ENCODE peak calls at places on chromosomes 11 and 22, in eight cellular contexts. One of them, this sample, is unnamed.

GRCh38 chr11:31620434-31620833 is 110.9 kb downstream of the ELP4 start:
- DNase-seq in endodermal cell: no peak
- DNase-seq in A549: no peak
- DNase-seq in thoracic aorta: no peak
- DNase-seq in HCT116: no peak
- DNase-seq in heart right ventricle: no peak
- DNase-seq in fibroblast of lung: no peak
- DNase-seq in IMR-90: no peak
- DNase-seq in this sample: no peak

GRCh38 chr22:39808087-39808486 is 85.5 kb downstream of the ENTHD1 start:
- DNase-seq in heart right ventricle: no peak
- DNase-seq in IMR-90: peak
- DNase-seq in thoracic aorta: no peak
- DNase-seq in fibroblast of lung: no peak
- DNase-seq in HCT116: peak
- DNase-seq in A549: peak
- DNase-seq in endodermal cell: peak
- DNase-seq in this sample: no peak

GRCh38 chr11:44573333-44573732 is 7.9 kb downstream of the CD82 start:
- DNase-seq in fibroblast of lung: peak
- DNase-seq in heart right ventricle: no peak
- DNase-seq in thoracic aorta: no peak
- DNase-seq in A549: no peak
- DNase-seq in IMR-90: peak
- DNase-seq in HCT116: no peak
- DNase-seq in endodermal cell: no peak
- DNase-seq in this sample: no peak

GRCh38 chr11:134579709-134580634 is 167.9 kb upstream of the B3GAT1 start:
- DNase-seq in endodermal cell: peak
- DNase-seq in thoracic aorta: no peak
- DNase-seq in IMR-90: no peak
- DNase-seq in HCT116: no peak
- DNase-seq in A549: no peak
- DNase-seq in fibroblast of lung: no peak
- DNase-seq in heart right ventricle: no peak
- DNase-seq in this sample: peak

GRCh38 chr11:112467721-112468120 is 207.1 kb upstream of the PLET1 start:
- DNase-seq in thoracic aorta: no peak
- DNase-seq in HCT116: no peak
- DNase-seq in fibroblast of lung: no peak
- DNase-seq in heart right ventricle: no peak
- DNase-seq in A549: no peak
- DNase-seq in IMR-90: no peak
- DNase-seq in endodermal cell: no peak
- DNase-seq in this sample: no peak

GRCh38 chr11:6468712-6469495 is 4.8 kb downstream of the TRIM3 start:
- DNase-seq in HCT116: peak
- DNase-seq in A549: peak
- DNase-seq in thoracic aorta: peak
- DNase-seq in heart right ventricle: peak
- DNase-seq in IMR-90: peak
- DNase-seq in fibroblast of lung: peak
- DNase-seq in endodermal cell: peak
- DNase-seq in this sample: peak

GRCh38 chr11:64095286-64095825 is 59.6 kb downstream of the FLRT1 start:
- DNase-seq in thoracic aorta: no peak
- DNase-seq in endodermal cell: no peak
- DNase-seq in fibroblast of lung: no peak
- DNase-seq in heart right ventricle: no peak
- DNase-seq in HCT116: no peak
- DNase-seq in IMR-90: peak
- DNase-seq in A549: no peak
- DNase-seq in this sample: no peak

GRCh38 chr11:6733326-6734030 is 38.3 kb downstream of the OR2AG2 start:
- DNase-seq in heart right ventricle: no peak
- DNase-seq in A549: no peak
- DNase-seq in fibroblast of lung: no peak
- DNase-seq in endodermal cell: no peak
- DNase-seq in thoracic aorta: no peak
- DNase-seq in IMR-90: no peak
- DNase-seq in HCT116: no peak
- DNase-seq in this sample: no peak

GRCh38 chr11:76700177-76701100 is 29.9 kb upstream of the LRRC32 start:
- DNase-seq in IMR-90: peak
- DNase-seq in heart right ventricle: no peak
- DNase-seq in A549: peak
- DNase-seq in thoracic aorta: no peak
- DNase-seq in endodermal cell: no peak
- DNase-seq in fibroblast of lung: peak
- DNase-seq in HCT116: peak
- DNase-seq in this sample: peak

GRCh38 chr22:48616656-48617055 is 1211.0 kb downstream of the BRD1 start:
- DNase-seq in endodermal cell: no peak
- DNase-seq in thoracic aorta: no peak
- DNase-seq in heart right ventricle: no peak
- DNase-seq in IMR-90: no peak
- DNase-seq in HCT116: no peak
- DNase-seq in fibroblast of lung: no peak
- DNase-seq in A549: no peak
- DNase-seq in this sample: no peak

GRCh38 chr11:72088076-72088806 is 7.6 kb downstream of the LRRC51 start:
- DNase-seq in thoracic aorta: no peak
- DNase-seq in A549: no peak
- DNase-seq in IMR-90: no peak
- DNase-seq in fibroblast of lung: no peak
- DNase-seq in heart right ventricle: no peak
- DNase-seq in HCT116: no peak
- DNase-seq in endodermal cell: peak
- DNase-seq in this sample: no peak

GRCh38 chr22:38766076-38766777 is 10.4 kb upstream of the SUN2 start:
- DNase-seq in A549: peak
- DNase-seq in thoracic aorta: no peak
- DNase-seq in HCT116: peak
- DNase-seq in heart right ventricle: no peak
- DNase-seq in IMR-90: peak
- DNase-seq in fibroblast of lung: peak
- DNase-seq in endodermal cell: peak
- DNase-seq in this sample: peak

GRCh38 chr11:121652982-121653381 is 200.2 kb upstream of the SORL1-AS1 start:
- DNase-seq in IMR-90: no peak
- DNase-seq in thoracic aorta: no peak
- DNase-seq in endodermal cell: no peak
- DNase-seq in HCT116: no peak
- DNase-seq in fibroblast of lung: peak
- DNase-seq in heart right ventricle: no peak
- DNase-seq in A549: no peak
- DNase-seq in this sample: no peak

GRCh38 chr11:128881221-128881620 is 9.9 kb upstream of the KCNJ5 start:
- DNase-seq in thoracic aorta: no peak
- DNase-seq in fibroblast of lung: no peak
- DNase-seq in HCT116: no peak
- DNase-seq in endodermal cell: no peak
- DNase-seq in A549: no peak
- DNase-seq in IMR-90: no peak
- DNase-seq in heart right ventricle: no peak
- DNase-seq in this sample: no peak

GRCh38 chr11:94781822-94782221 is 13.7 kb downstream of the AMOTL1 start:
- DNase-seq in fibroblast of lung: peak
- DNase-seq in heart right ventricle: no peak
- DNase-seq in endodermal cell: no peak
- DNase-seq in HCT116: no peak
- DNase-seq in A549: no peak
- DNase-seq in IMR-90: peak
- DNase-seq in thoracic aorta: no peak
- DNase-seq in this sample: no peak

GRCh38 chr11:118998822-118999221 is 884 bp downstream of the CENATAC start:
- DNase-seq in A549: peak
- DNase-seq in endodermal cell: peak
- DNase-seq in thoracic aorta: no peak
- DNase-seq in HCT116: peak
- DNase-seq in fibroblast of lung: peak
- DNase-seq in heart right ventricle: no peak
- DNase-seq in IMR-90: peak
- DNase-seq in this sample: peak

GRCh38 chr11:64580387-64580786 is 10.6 kb upstream of the SLC22A12 start:
- DNase-seq in A549: no peak
- DNase-seq in thoracic aorta: no peak
- DNase-seq in IMR-90: no peak
- DNase-seq in heart right ventricle: no peak
- DNase-seq in HCT116: no peak
- DNase-seq in endodermal cell: no peak
- DNase-seq in fibroblast of lung: peak
- DNase-seq in this sample: no peak

GRCh38 chr22:47634342-47634741 is 871.9 kb downstream of the TBC1D22A start:
- DNase-seq in A549: no peak
- DNase-seq in IMR-90: no peak
- DNase-seq in endodermal cell: no peak
- DNase-seq in thoracic aorta: no peak
- DNase-seq in heart right ventricle: no peak
- DNase-seq in HCT116: no peak
- DNase-seq in fibroblast of lung: no peak
- DNase-seq in this sample: no peak

GRCh38 chr11:45455536-45455935 is 169.4 kb upstream of the SYT13 start:
- DNase-seq in heart right ventricle: no peak
- DNase-seq in HCT116: no peak
- DNase-seq in A549: no peak
- DNase-seq in fibroblast of lung: no peak
- DNase-seq in IMR-90: no peak
- DNase-seq in endodermal cell: no peak
- DNase-seq in thoracic aorta: no peak
- DNase-seq in this sample: no peak

GRCh38 chr22:38204784-38205183 is 3.0 kb downstream of the MAFF start:
- DNase-seq in heart right ventricle: no peak
- DNase-seq in endodermal cell: no peak
- DNase-seq in IMR-90: no peak
- DNase-seq in thoracic aorta: no peak
- DNase-seq in A549: no peak
- DNase-seq in fibroblast of lung: peak
- DNase-seq in HCT116: no peak
- DNase-seq in this sample: no peak

GRCh38 chr11:102010776-102011500 is 36.3 kb upstream of the CFAP300 start:
- DNase-seq in fibroblast of lung: peak
- DNase-seq in endodermal cell: peak
- DNase-seq in heart right ventricle: peak
- DNase-seq in A549: peak
- DNase-seq in thoracic aorta: peak
- DNase-seq in IMR-90: peak
- DNase-seq in HCT116: peak
- DNase-seq in this sample: peak

DNA sequence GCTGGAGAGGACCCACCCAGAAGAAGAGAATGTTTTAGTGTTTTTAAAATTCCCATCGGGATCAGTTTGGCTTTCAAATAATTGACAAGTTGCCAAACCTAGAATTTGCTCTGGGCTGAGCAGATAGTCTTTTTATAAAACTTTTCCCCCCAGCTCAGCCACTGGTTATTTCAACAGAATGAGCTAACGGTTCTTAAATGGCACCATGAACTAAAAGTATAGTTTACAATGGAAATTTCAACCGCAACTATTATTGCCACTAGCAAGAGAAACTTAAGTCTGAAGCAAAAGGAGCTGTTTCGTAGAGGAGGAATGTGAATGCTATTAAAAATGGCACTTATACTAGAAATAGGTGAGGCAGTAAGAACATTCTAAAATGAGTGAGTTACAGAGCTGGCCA is 3.4 kb downstream of the DKK3 start:
- DNase-seq in endodermal cell: no peak
- DNase-seq in fibroblast of lung: no peak
- DNase-seq in IMR-90: no peak
- DNase-seq in heart right ventricle: no peak
- DNase-seq in HCT116: no peak
- DNase-seq in A549: no peak
- DNase-seq in thoracic aorta: no peak
- DNase-seq in this sample: no peak
- H3K27ac ChIP-seq in endodermal cell: no peak
- H3K27ac ChIP-seq in fibroblast of lung: peak
- H3K27ac ChIP-seq in IMR-90: peak
- H3K27ac ChIP-seq in heart right ventricle: peak
- H3K27ac ChIP-seq in HCT116: no peak
- H3K27ac ChIP-seq in A549: no peak
- H3K27ac ChIP-seq in thoracic aorta: peak
- H3K27ac ChIP-seq in this sample: no peak

GRCh38 chr11:2298795-2299747 is 2.6 kb downstream of the C11orf21 start:
- DNase-seq in endodermal cell: peak
- DNase-seq in heart right ventricle: no peak
- DNase-seq in HCT116: no peak
- DNase-seq in A549: peak
- DNase-seq in IMR-90: no peak
- DNase-seq in thoracic aorta: no peak
- DNase-seq in fibroblast of lung: no peak
- DNase-seq in this sample: peak
- TF ChIP-seq CTCF in endodermal cell: peak
- TF ChIP-seq CTCF in heart right ventricle: peak
- TF ChIP-seq CTCF in HCT116: peak
- TF ChIP-seq CTCF in A549: peak
- TF ChIP-seq CTCF in IMR-90: peak
- TF ChIP-seq CTCF in thoracic aorta: no peak
- TF ChIP-seq CTCF in fibroblast of lung: no peak
- TF ChIP-seq CTCF in this sample: peak

DNA sequence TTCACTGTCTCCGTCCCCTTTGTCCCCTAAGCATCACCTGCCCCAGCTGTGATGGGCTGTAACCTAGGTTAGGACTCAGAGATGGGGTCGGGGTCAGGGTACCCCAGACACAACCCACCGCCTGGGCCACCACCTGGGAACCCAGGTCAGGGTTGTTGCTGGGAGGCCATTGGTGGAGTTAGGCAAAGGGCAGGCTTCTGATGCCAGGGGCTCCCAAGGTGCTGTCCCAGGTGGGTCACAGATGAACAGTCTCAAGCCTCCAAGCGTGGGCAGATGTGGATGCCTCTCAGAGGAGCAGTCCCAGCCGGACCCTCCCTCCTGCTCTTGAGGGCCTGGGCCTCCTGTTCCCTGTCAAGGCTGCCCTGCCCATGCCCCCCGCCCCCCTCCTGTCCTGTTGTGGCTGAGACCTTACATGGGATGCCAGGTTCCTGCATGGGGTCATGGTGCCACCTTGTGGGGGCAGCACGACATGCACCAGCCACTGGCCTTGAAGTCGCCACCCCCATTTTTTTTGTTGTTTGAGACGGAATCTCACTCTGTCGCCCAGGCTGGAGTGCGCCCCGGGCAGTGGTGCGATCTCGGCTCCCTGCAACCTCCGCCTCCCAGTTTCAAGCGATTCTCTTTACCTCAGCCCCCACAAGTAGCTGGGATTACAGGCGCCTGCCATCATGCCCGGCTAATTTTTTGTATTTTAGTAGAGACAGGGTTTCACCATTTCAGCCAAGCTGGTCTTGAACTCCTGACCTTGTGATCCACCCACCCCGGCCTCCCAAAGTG is 12.1 kb downstream of the GATD1 start:
- DNase-seq in heart right ventricle: no peak
- DNase-seq in fibroblast of lung: peak
- DNase-seq in A549: peak
- DNase-seq in IMR-90: peak
- DNase-seq in endodermal cell: peak
- DNase-seq in thoracic aorta: no peak
- DNase-seq in HCT116: peak
- DNase-seq in this sample: no peak
- H3K27ac ChIP-seq in heart right ventricle: no peak
- H3K27ac ChIP-seq in fibroblast of lung: no peak
- H3K27ac ChIP-seq in A549: no peak
- H3K27ac ChIP-seq in IMR-90: no peak
- H3K27ac ChIP-seq in endodermal cell: no peak
- H3K27ac ChIP-seq in thoracic aorta: no peak
- H3K27ac ChIP-seq in HCT116: peak
- H3K27ac ChIP-seq in this sample: peak

GRCh38 chr11:5123802-5124521 is 14.2 kb downstream of the OR52A5 start:
- DNase-seq in IMR-90: peak
- DNase-seq in heart right ventricle: peak
- DNase-seq in A549: peak
- DNase-seq in HCT116: peak
- DNase-seq in endodermal cell: peak
- DNase-seq in fibroblast of lung: peak
- DNase-seq in thoracic aorta: no peak
- DNase-seq in this sample: peak
- TF ChIP-seq CTCF in IMR-90: peak
- TF ChIP-seq CTCF in heart right ventricle: peak
- TF ChIP-seq CTCF in A549: peak
- TF ChIP-seq CTCF in HCT116: peak
- TF ChIP-seq CTCF in endodermal cell: peak
- TF ChIP-seq CTCF in fibroblast of lung: peak
- TF ChIP-seq CTCF in thoracic aorta: peak
- TF ChIP-seq CTCF in this sample: peak

This sample was measured in RWPE1.